ENCODE peak calls at places on chromosomes 1 and 21, in seven cellular contexts. E is central memory CD8-positive, alpha-beta T cell; T is posterior vena cava; C is lower leg skin; K is H1; V is cardiac muscle cell; G is ELF-1. I is an unnamed sample.
A peak's percentile ranks its signal among the peaks of the same experiment; 100 is the strongest.

GRCh38 chr21:42565886-42566523 is 52.4 kb downstream of the SLC37A1 start:
- DNase-seq in E (no peak), K (no peak), T (peak; percentile 55), V (no peak), G (no peak), C (peak; percentile 68), I (no peak)

GRCh38 chr1:65147424-65148177 is 402 bp upstream of the AK4 start:
- DNase-seq in C (peak; percentile 89), K (peak; percentile 67), T (peak; percentile 87), E (no peak), V (peak; percentile 63), G (peak; percentile 42), I (no peak)

GRCh38 chr21:28252923-28253322 is 739.8 kb downstream of the LTN1 start:
- DNase-seq in C (no peak), K (no peak), E (no peak), V (no peak), G (no peak), T (no peak), I (no peak)

GRCh38 chr21:36005018-36005417 is 55.3 kb downstream of the SETD4 start:
- DNase-seq in C (peak; percentile 88), V (no peak), E (no peak), T (no peak), K (no peak), G (no peak), I (peak; percentile 32)

GRCh38 chr1:236685917-236686814 is at the start of gene ACTN2:
- DNase-seq in V (peak; percentile 90), E (no peak), G (peak; percentile 34), K (peak; percentile 76), C (peak; percentile 87), T (peak; percentile 82), I (peak; percentile 17)

GRCh38 chr1:14363707-14364413 is 234.6 kb upstream of the KAZN start:
- DNase-seq in G (no peak), V (no peak), C (no peak), T (no peak), K (no peak), E (no peak), I (no peak)

GRCh38 chr1:162530318-162530984 is 31.1 kb upstream of the UAP1 start:
- DNase-seq in K (peak; percentile 56), V (no peak), T (no peak), C (no peak), E (no peak), G (peak; percentile 70), I (peak; percentile 86)

GRCh38 chr1:35044406-35044805 is 12.7 kb upstream of the ZMYM6 start:
- DNase-seq in C (no peak), V (no peak), G (no peak), T (no peak), K (no peak), E (no peak), I (no peak)

GRCh38 chr1:109250454-109251276 is 1.3 kb downstream of the CELSR2 start:
- DNase-seq in E (no peak), T (peak; percentile 78), V (no peak), C (no peak), G (no peak), K (no peak), I (no peak)

GRCh38 chr1:228275435-228276342 is 67.8 kb downstream of the OBSCN start:
- DNase-seq in V (peak; percentile 85), E (peak; percentile 61), G (peak; percentile 80), T (peak; percentile 94), K (peak; percentile 91), C (peak; percentile 98), I (peak; percentile 71)

GRCh38 chr21:28156590-28156989 is 836.1 kb downstream of the LTN1 start:
- DNase-seq in V (no peak), G (no peak), E (no peak), T (no peak), K (no peak), C (no peak), I (no peak)

I was measured in MV-4-11.